ENCODE peak calls at places on chromosome 18, in four cellular contexts. B is K562, A is GM12878, L is HepG2. Q is an unnamed sample.

GRCh38 chr18:12236934-12237832 is 17.0 kb upstream of the CIDEA start:
- DNase-seq in L (peak), A (no peak), B (peak), Q (peak)

GRCh38 chr18:49648326-49648725 is 86.5 kb downstream of the LIPG start:
- DNase-seq in A (no peak), B (no peak), L (no peak), Q (no peak)

GRCh38 chr18:48842259-48843061 is 108.3 kb downstream of the SMAD7 start:
- DNase-seq in L (no peak), B (peak), A (no peak), Q (no peak)

GRCh38 chr18:74524097-74524496 is 10.2 kb upstream of the CNDP1 start:
- DNase-seq in A (no peak), B (no peak), L (no peak), Q (no peak)

GRCh38 chr18:3747176-3747973 is 297.4 kb downstream of the TGIF1 start:
- DNase-seq in L (no peak), B (no peak), A (no peak), Q (no peak)

GRCh38 chr18:48777026-48777736 is 173.6 kb downstream of the SMAD7 start:
- DNase-seq in B (peak), L (peak), A (no peak), Q (peak)

GRCh38 chr18:9901377-9901776 is 12.4 kb upstream of the VAPA start:
- DNase-seq in B (peak), A (no peak), L (no peak), Q (no peak)

GRCh38 chr18:10926565-10927194 is 222.7 kb downstream of the PIEZO2 start:
- DNase-seq in A (peak), L (no peak), B (peak), Q (no peak)

GRCh38 chr18:54187372-54187771 is 37.1 kb downstream of the MBD2 start:
- DNase-seq in L (no peak), A (no peak), B (no peak), Q (no peak)

GRCh38 chr18:1483386-1483785 is 578.7 kb downstream of the ADCYAP1 start:
- DNase-seq in L (no peak), B (no peak), A (no peak), Q (no peak)

DNA sequence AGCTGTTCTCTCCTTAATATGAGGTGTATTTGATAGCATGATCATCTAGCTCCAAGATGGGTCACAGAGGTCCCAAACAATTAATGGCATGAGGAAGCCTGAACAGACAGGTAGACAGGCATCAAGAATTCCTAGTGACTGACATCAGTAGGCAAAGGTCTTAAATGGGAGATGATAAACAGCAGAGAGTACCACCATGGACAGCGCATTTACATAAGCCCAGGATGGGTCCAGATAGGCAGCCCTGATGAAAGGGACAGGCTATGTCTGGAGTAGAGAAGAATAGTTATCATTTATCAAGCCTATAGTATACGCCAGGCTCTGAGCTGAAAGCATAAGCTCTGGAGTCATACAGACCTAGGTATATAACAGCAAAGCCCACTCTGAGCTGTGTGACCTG is 434.7 kb upstream of the SETBP1 start:
- DNase-seq in B (no peak), L (no peak), A (no peak), Q (no peak)
- TF ChIP-seq ETV6 in B (no peak), L (no peak), A (no peak), Q (no peak)

GRCh38 chr18:36305375-36305774 is 7.9 kb downstream of the FHOD3 start:
- DNase-seq in A (no peak), B (no peak), L (no peak), Q (no peak)
- TF ChIP-seq ETV6 in A (no peak), B (no peak), L (no peak), Q (no peak)

GRCh38 chr18:73004260-73004659 is 136.5 kb upstream of the NETO1 start:
- DNase-seq in B (no peak), L (peak), A (no peak), Q (no peak)

GRCh38 chr18:72995558-72995957 is 127.8 kb upstream of the NETO1 start:
- DNase-seq in L (no peak), A (no peak), B (no peak), Q (no peak)

DNA sequence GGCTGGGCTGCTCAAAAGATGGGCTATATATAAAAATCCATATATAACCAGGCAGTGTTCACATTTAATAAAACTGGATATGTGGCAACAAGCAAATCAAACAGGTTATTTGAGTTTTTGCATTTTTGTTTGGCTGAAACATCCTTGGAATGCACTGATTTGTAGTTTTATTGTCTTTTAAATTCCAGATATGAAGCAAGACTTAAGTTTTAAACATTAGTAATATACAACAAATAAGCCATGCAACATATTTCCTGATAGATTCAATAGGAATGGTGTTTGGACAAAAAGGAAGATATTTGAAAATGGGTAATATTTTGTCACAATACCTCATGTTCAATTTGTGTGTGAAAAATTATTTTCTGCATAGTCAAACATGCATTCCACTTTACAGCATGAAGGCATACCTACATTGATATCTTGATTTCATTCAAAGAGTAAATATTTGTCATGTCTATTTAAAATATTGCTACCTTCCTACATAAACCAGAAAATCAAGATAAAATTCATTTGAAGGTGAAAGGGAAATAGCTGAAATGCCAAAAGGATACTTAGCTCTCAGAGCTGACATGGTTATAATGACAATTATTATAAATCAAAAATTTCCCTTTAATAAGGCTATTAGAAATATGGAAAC is 132.3 kb upstream of the NETO1 start:
- DNase-seq in B (no peak), A (no peak), L (no peak), Q (no peak)
- TF ChIP-seq ETV6 in B (no peak), A (no peak), L (no peak), Q (no peak)

DNA sequence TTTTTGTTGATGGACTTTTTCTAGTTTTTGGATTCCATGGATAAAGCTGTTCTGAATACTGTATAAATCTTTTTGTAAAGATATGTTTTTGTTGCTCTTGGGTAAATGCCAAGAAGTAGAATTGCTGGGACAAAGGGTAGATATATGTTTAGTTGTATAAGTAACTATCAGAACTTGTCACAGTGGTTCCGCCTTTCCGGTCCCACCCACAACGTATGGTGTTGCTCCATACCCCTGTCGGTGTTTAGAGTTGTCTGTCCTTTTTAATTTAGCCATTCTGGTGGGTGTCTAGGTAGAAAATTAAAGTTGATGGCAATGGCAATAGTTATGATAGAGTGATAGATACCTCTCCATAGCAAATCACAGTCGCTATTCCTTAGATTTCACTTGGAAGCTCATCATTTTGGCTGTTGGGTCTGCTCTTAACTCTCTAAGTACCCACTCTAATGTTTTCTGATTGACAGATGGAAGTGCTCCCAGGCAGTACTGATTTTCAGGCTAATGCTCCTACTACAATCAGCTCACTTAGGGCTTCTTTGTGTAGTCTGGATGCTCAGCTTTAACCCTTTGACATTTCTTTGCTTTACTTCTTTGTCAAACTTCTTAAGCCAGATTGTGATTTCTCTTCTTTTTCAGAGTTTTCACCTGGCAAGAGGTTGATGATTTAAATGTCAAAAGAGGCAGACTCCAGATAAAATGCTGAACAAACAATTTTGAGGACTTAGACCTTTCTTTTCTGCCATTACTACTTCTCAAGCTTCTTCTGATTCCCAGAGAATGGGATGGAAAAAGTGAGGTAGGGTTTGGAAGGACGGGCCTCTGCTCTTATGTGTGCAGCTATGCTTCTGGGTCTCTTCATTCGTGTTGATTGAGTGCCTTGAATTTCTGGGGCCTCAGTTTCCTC is 156.4 kb downstream of the AQP4 start:
- DNase-seq in B (no peak), L (no peak), A (no peak), Q (no peak)
- TF ChIP-seq ETV6 in B (no peak), L (no peak), A (no peak), Q (no peak)

DNA sequence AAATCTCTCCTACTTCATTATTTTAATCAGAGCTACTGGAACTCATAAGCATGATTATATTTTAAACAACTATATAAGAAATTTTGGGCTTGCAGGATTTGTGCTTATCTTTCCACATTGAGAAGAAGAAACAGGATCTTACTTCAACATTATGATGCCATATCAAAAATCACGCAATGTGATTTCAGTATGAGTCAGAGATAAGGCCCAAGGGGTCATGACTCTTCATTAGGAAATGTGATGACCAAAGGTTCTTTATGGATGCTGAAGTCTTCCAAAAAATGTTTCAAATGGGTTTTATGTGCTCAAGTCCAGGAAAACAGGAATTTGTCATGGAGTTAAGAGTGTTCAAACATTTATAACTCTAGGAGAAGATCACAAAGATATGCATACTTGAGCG is 7.8 kb upstream of the SERPINB2 start:
- DNase-seq in L (no peak), A (no peak), B (no peak), Q (no peak)
- TF ChIP-seq ETV6 in L (no peak), A (no peak), B (no peak), Q (no peak)

GRCh38 chr18:51182824-51183223 is 14.7 kb downstream of the MEX3C start:
- DNase-seq in A (no peak), L (no peak), B (no peak), Q (no peak)

GRCh38 chr18:51183372-51184091 is 13.9 kb downstream of the MEX3C start:
- DNase-seq in L (no peak), B (no peak), A (no peak), Q (no peak)

GRCh38 chr18:51188024-51188701 is 9.3 kb downstream of the MEX3C start:
- DNase-seq in A (no peak), B (no peak), L (no peak), Q (no peak)

GRCh38 chr18:51184092-51184458 is 13.4 kb downstream of the MEX3C start:
- DNase-seq in B (peak), L (no peak), A (no peak), Q (no peak)

DNA sequence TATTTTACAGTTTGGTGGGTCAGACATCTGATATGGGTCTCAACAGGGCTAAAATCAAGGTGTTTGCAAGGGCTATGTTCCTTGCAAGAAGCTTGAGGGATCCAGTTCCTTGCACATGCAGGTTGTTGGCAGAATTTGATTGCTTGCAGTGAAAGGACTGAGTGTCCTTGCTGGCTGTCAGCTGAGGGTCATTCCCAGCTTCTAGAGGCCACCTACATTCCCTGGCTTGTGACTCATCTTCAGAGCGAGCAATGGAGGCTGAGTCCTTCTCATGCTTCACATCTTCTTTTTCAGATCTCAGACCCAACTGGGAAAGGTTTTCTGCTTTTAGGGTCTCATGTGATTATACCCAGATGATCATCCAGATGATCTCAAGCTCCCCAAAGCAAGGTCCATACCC is 12.4 kb downstream of the MEX3C start:
- DNase-seq in A (no peak), B (no peak), L (no peak), Q (no peak)
- TF ChIP-seq ETV6 in A (no peak), B (no peak), L (no peak), Q (no peak)

Q was measured in WTC11.